ENCODE peak calls at places on chromosomes 11 and 22, in six cellular contexts. One of them, this sample, is unnamed.
A peak's percentile ranks its signal among the peaks of the same experiment; 100 is the strongest.

GRCh38 chr11:78168539-78169477 is 19.6 kb downstream of the KCTD21 start:
- DNase-seq in WTC11: no peak
- DNase-seq in stimulated activated CD4-positive, alpha-beta T cell treated with anti-CD3 and anti-CD28 coated beads, Interleukin-4, amount 100 ng/mL, for 4 hours: no peak
- DNase-seq in neural crest cell: no peak
- DNase-seq in NAMALWA: no peak
- DNase-seq in activated T-cell treated with anti-CD3 and anti-CD28 coated beads for 48 hours: no peak
- DNase-seq in this sample: no peak

GRCh38 chr11:64870893-64871849 is 7.2 kb downstream of the EHD1 start:
- DNase-seq in NAMALWA: no peak
- DNase-seq in WTC11: no peak
- DNase-seq in neural crest cell: no peak
- DNase-seq in activated T-cell treated with anti-CD3 and anti-CD28 coated beads for 48 hours: no peak
- DNase-seq in stimulated activated CD4-positive, alpha-beta T cell treated with anti-CD3 and anti-CD28 coated beads, Interleukin-4, amount 100 ng/mL, for 4 hours: no peak
- DNase-seq in this sample: no peak

GRCh38 chr11:63998558-63999348 is 12.5 kb downstream of the OTUB1 start:
- DNase-seq in activated T-cell treated with anti-CD3 and anti-CD28 coated beads for 48 hours: peak; percentile 18
- DNase-seq in stimulated activated CD4-positive, alpha-beta T cell treated with anti-CD3 and anti-CD28 coated beads, Interleukin-4, amount 100 ng/mL, for 4 hours: no peak
- DNase-seq in NAMALWA: no peak
- DNase-seq in neural crest cell: peak; percentile 29
- DNase-seq in WTC11: peak; percentile 70
- DNase-seq in this sample: no peak

GRCh38 chr11:113694390-113694789 is 11.7 kb downstream of the TMPRSS5 start:
- DNase-seq in activated T-cell treated with anti-CD3 and anti-CD28 coated beads for 48 hours: no peak
- DNase-seq in WTC11: no peak
- DNase-seq in stimulated activated CD4-positive, alpha-beta T cell treated with anti-CD3 and anti-CD28 coated beads, Interleukin-4, amount 100 ng/mL, for 4 hours: no peak
- DNase-seq in neural crest cell: no peak
- DNase-seq in NAMALWA: no peak
- DNase-seq in this sample: no peak

GRCh38 chr11:19576054-19576453 is 136.6 kb upstream of the NAV2 start:
- DNase-seq in neural crest cell: no peak
- DNase-seq in activated T-cell treated with anti-CD3 and anti-CD28 coated beads for 48 hours: no peak
- DNase-seq in stimulated activated CD4-positive, alpha-beta T cell treated with anti-CD3 and anti-CD28 coated beads, Interleukin-4, amount 100 ng/mL, for 4 hours: no peak
- DNase-seq in WTC11: no peak
- DNase-seq in NAMALWA: no peak
- DNase-seq in this sample: no peak

GRCh38 chr11:86003654-86004053 is 65.2 kb downstream of the PICALM start:
- DNase-seq in WTC11: no peak
- DNase-seq in stimulated activated CD4-positive, alpha-beta T cell treated with anti-CD3 and anti-CD28 coated beads, Interleukin-4, amount 100 ng/mL, for 4 hours: no peak
- DNase-seq in NAMALWA: no peak
- DNase-seq in neural crest cell: no peak
- DNase-seq in activated T-cell treated with anti-CD3 and anti-CD28 coated beads for 48 hours: no peak
- DNase-seq in this sample: no peak

GRCh38 chr11:2551131-2551530 is 106.3 kb downstream of the KCNQ1 start:
- DNase-seq in activated T-cell treated with anti-CD3 and anti-CD28 coated beads for 48 hours: no peak
- DNase-seq in NAMALWA: no peak
- DNase-seq in stimulated activated CD4-positive, alpha-beta T cell treated with anti-CD3 and anti-CD28 coated beads, Interleukin-4, amount 100 ng/mL, for 4 hours: no peak
- DNase-seq in WTC11: no peak
- DNase-seq in neural crest cell: no peak
- DNase-seq in this sample: no peak

GRCh38 chr22:41360126-41360525 is 21.6 kb upstream of the TEF start:
- DNase-seq in activated T-cell treated with anti-CD3 and anti-CD28 coated beads for 48 hours: no peak
- DNase-seq in stimulated activated CD4-positive, alpha-beta T cell treated with anti-CD3 and anti-CD28 coated beads, Interleukin-4, amount 100 ng/mL, for 4 hours: no peak
- DNase-seq in WTC11: peak; percentile 71
- DNase-seq in neural crest cell: no peak
- DNase-seq in NAMALWA: no peak
- DNase-seq in this sample: no peak

GRCh38 chr11:57223601-57224000 is 13.4 kb downstream of the APLNR start:
- DNase-seq in neural crest cell: no peak
- DNase-seq in activated T-cell treated with anti-CD3 and anti-CD28 coated beads for 48 hours: no peak
- DNase-seq in NAMALWA: no peak
- DNase-seq in stimulated activated CD4-positive, alpha-beta T cell treated with anti-CD3 and anti-CD28 coated beads, Interleukin-4, amount 100 ng/mL, for 4 hours: no peak
- DNase-seq in WTC11: no peak
- DNase-seq in this sample: no peak

GRCh38 chr22:42289671-42290269 is 19.3 kb upstream of the TCF20 start:
- DNase-seq in stimulated activated CD4-positive, alpha-beta T cell treated with anti-CD3 and anti-CD28 coated beads, Interleukin-4, amount 100 ng/mL, for 4 hours: no peak
- DNase-seq in activated T-cell treated with anti-CD3 and anti-CD28 coated beads for 48 hours: no peak
- DNase-seq in WTC11: no peak
- DNase-seq in NAMALWA: no peak
- DNase-seq in neural crest cell: no peak
- DNase-seq in this sample: no peak

GRCh38 chr11:38169286-38169685 is 1571.2 kb upstream of the RAG2 start:
- DNase-seq in stimulated activated CD4-positive, alpha-beta T cell treated with anti-CD3 and anti-CD28 coated beads, Interleukin-4, amount 100 ng/mL, for 4 hours: no peak
- DNase-seq in neural crest cell: no peak
- DNase-seq in NAMALWA: no peak
- DNase-seq in activated T-cell treated with anti-CD3 and anti-CD28 coated beads for 48 hours: no peak
- DNase-seq in WTC11: no peak
- DNase-seq in this sample: no peak

GRCh38 chr11:69325446-69325845 is 31.5 kb downstream of the MYEOV start:
- DNase-seq in WTC11: no peak
- DNase-seq in NAMALWA: no peak
- DNase-seq in neural crest cell: no peak
- DNase-seq in stimulated activated CD4-positive, alpha-beta T cell treated with anti-CD3 and anti-CD28 coated beads, Interleukin-4, amount 100 ng/mL, for 4 hours: no peak
- DNase-seq in activated T-cell treated with anti-CD3 and anti-CD28 coated beads for 48 hours: no peak
- DNase-seq in this sample: no peak

GRCh38 chr22:29310065-29310862 is 3.8 kb downstream of the GAS2L1 start:
- DNase-seq in NAMALWA: no peak
- DNase-seq in neural crest cell: no peak
- DNase-seq in WTC11: no peak
- DNase-seq in activated T-cell treated with anti-CD3 and anti-CD28 coated beads for 48 hours: no peak
- DNase-seq in stimulated activated CD4-positive, alpha-beta T cell treated with anti-CD3 and anti-CD28 coated beads, Interleukin-4, amount 100 ng/mL, for 4 hours: no peak
- DNase-seq in this sample: no peak

This sample was measured in T-helper 22 cell.